ENCODE peak calls at places on chromosomes 2 and 18, in seven cellular contexts. W is thyroid gland, I is upper lobe of left lung, U is right lobe of liver, O is sigmoid colon, H is HepG2, L is stomach. C is an unnamed sample.

GRCh38 chr2:38613126-38613848 is 10.6 kb upstream of the HNRNPLL start:
- DNase-seq in W (no peak), I (no peak), U (no peak), O (no peak), H (no peak), L (no peak), C (no peak)

GRCh38 chr2:100179806-100180205 is 37.4 kb upstream of the AFF3 start:
- DNase-seq in W (no peak), I (no peak), U (no peak), O (no peak), H (no peak), L (no peak), C (peak; percentile 40)

GRCh38 chr2:42618972-42619371 is 50.5 kb downstream of the MTA3 start:
- DNase-seq in W (no peak), I (no peak), U (no peak), O (no peak), H (no peak), L (no peak), C (no peak)

GRCh38 chr2:233242231-233242917 is 9.1 kb upstream of the ATG16L1 start:
- DNase-seq in W (no peak), I (no peak), U (no peak), O (no peak), H (no peak), L (no peak), C (no peak)

GRCh38 chr2:37020887-37021796 is 54.8 kb upstream of the STRN start:
- DNase-seq in W (no peak), I (no peak), U (no peak), O (no peak), H (no peak), L (no peak), C (no peak)

GRCh38 chr18:50902797-50903196 is 23.9 kb downstream of the ME2 start:
- DNase-seq in W (no peak), I (no peak), U (no peak), O (no peak), H (peak; percentile 70), L (no peak), C (no peak)

GRCh38 chr2:132815522-132815921 is 145.5 kb upstream of the LYPD1 start:
- DNase-seq in W (no peak), I (no peak), U (no peak), O (no peak), H (no peak), L (no peak), C (no peak)

GRCh38 chr2:232658217-232658785 is 24.9 kb downstream of the EFHD1 start:
- DNase-seq in W (no peak), I (no peak), U (no peak), O (no peak), H (no peak), L (no peak), C (no peak)

GRCh38 chr2:141323571-141323970 is 807.2 kb downstream of the LRP1B start:
- DNase-seq in W (no peak), I (no peak), U (no peak), O (no peak), H (no peak), L (no peak), C (no peak)

GRCh38 chr2:10493636-10494281 is 45.6 kb upstream of the ODC1 start:
- DNase-seq in W (peak; percentile 37), I (peak; percentile 85), U (no peak), O (no peak), H (peak; percentile 68), L (peak; percentile 84), C (peak; percentile 89)

GRCh38 chr18:56929861-56930260 is 217.0 kb upstream of the BOD1L2 start:
- DNase-seq in W (no peak), I (peak; percentile 10), U (no peak), O (no peak), H (no peak), L (no peak), C (no peak)
- H3K27ac ChIP-seq in W (no peak overlapping the region), I (no peak overlapping the region), U (no peak overlapping the region), O (no peak overlapping the region), H (no peak overlapping the region), L (no peak overlapping the region), C (no peak overlapping the region)

DNA sequence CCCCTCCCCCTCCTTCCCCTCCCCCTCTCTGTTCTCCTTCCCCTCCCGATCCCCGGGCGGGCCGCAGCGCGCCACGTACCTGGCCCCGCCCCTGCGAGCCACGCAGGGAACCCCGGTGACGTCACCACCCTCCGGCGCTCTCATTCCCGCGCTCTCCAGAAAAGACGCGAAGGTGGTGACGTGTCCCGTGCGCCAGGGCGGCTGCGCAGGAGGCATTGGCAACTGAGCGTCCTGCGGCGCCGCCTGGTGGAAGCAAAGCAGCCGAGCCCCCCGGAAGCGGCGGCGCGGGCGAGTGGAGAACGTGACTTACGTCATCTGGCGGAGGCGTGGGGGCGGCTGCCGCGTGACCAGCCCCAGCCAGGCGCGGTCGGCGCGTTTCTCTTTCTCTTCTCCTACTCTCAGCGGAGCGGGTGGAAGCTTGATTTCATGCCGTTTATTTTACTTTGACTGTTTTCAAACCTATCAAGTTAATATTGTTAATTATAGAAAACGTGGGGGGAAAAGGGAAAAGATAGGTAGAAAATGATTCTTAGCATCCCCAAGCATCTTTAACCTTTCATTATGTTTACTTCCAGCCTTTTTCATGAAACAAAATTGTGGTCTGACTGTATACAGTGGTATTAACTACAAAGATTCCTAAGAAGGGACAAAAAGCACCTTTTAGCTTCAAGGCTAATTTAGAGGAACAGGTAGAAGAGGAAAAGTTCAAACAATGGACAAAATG is 48.1 kb downstream of the C2orf42 start:
- DNase-seq in W (peak; percentile 100), I (peak; percentile 100), U (peak; percentile 99), O (peak; percentile 100), H (peak; percentile 99), L (peak; percentile 100), C (peak; percentile 99)
- TF ChIP-seq POLR2A in W (peak; percentile 73), I (peak; percentile 61), U (no peak), O (peak; percentile 92), H (no peak), L (peak; percentile 82), C (peak; percentile 92)

DNA sequence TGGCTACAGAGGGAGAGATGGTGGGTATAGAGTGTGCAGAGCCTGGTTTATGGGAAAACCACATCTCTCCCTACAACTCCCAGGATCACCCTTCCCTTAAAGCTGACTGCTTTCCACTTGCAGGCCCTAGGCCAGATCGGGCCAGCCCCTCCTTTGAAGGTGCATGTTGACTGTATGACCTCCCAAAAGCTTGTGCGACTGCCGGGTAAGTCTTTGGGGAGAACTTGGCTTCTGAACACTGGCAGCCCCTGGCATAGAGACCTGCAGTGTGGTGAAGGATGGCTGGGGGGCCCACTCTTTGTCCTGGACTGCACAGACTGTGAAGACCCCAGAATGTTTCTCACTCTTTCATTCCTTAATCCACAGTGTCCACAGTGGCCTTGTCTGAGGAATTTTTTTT is 19.5 kb downstream of the CAD start:
- DNase-seq in W (no peak), I (no peak), U (no peak), O (peak; percentile 40), H (no peak), L (no peak), C (no peak)
- H3K36me3 ChIP-seq in W (peaks cover 75% of the 10 kb centered on the region), I (peaks cover 100% of the 10 kb centered on the region), U (peaks cover 79% of the 10 kb centered on the region), O (peaks cover 30% of the 10 kb centered on the region), H (peaks cover 79% of the 10 kb centered on the region), L (peaks cover 100% of the 10 kb centered on the region), C (peaks cover 92% of the 10 kb centered on the region)

GRCh38 chr2:148814143-148814852 is 60.7 kb upstream of the KIF5C start:
- DNase-seq in W (peak; percentile 16), I (no peak), U (no peak), O (no peak), H (no peak), L (peak; percentile 30), C (no peak)
- H3K27ac ChIP-seq in W (peak overlapping the region; percentile 57), I (no peak overlapping the region), U (no peak overlapping the region), O (peak overlapping the region; percentile 45), H (no peak overlapping the region), L (peak overlapping the region; percentile 45), C (no peak overlapping the region)

GRCh38 chr2:131641414-131642206 is 113.9 kb downstream of the CCDC74A start:
- DNase-seq in W (no peak), I (no peak), U (no peak), O (no peak), H (no peak), L (no peak), C (no peak)
- TF ChIP-seq POLR2A in W (no peak), I (no peak), U (no peak), O (no peak), H (no peak), L (no peak), C (no peak)

C was measured in vagina.